ENCODE peak calls at places on chromosomes 11 and 22, in four cellular contexts. One of them, this sample, is unnamed.

GRCh38 chr11:128354476-128354875 is 232.9 kb downstream of the ETS1 start:
- DNase-seq in epithelial cell of esophagus: no peak
- DNase-seq in fibroblast of lung: peak
- DNase-seq in left ventricle myocardium inferior: no peak
- DNase-seq in this sample: no peak

GRCh38 chr22:29734853-29735252 is 15.1 kb downstream of the CABP7 start:
- DNase-seq in epithelial cell of esophagus: no peak
- DNase-seq in fibroblast of lung: no peak
- DNase-seq in left ventricle myocardium inferior: no peak
- DNase-seq in this sample: no peak

GRCh38 chr11:1847941-1848639 is 4.8 kb upstream of the LSP1 start:
- DNase-seq in epithelial cell of esophagus: no peak
- DNase-seq in fibroblast of lung: no peak
- DNase-seq in left ventricle myocardium inferior: no peak
- DNase-seq in this sample: no peak

GRCh38 chr11:27718346-27718852 is 18.1 kb upstream of the BDNF start:
- DNase-seq in epithelial cell of esophagus: peak
- DNase-seq in fibroblast of lung: peak
- DNase-seq in left ventricle myocardium inferior: no peak
- DNase-seq in this sample: no peak

GRCh38 chr22:25374871-25375270 is 155.4 kb downstream of the CRYBB2 start:
- DNase-seq in epithelial cell of esophagus: no peak
- DNase-seq in fibroblast of lung: no peak
- DNase-seq in left ventricle myocardium inferior: no peak
- DNase-seq in this sample: no peak

GRCh38 chr11:17019231-17019630 is 5.0 kb upstream of the PLEKHA7 start:
- DNase-seq in epithelial cell of esophagus: no peak
- DNase-seq in fibroblast of lung: peak
- DNase-seq in left ventricle myocardium inferior: no peak
- DNase-seq in this sample: no peak

GRCh38 chr11:110339456-110339855 is 43.0 kb upstream of the RDX start:
- DNase-seq in epithelial cell of esophagus: no peak
- DNase-seq in fibroblast of lung: no peak
- DNase-seq in left ventricle myocardium inferior: no peak
- DNase-seq in this sample: no peak

GRCh38 chr11:269146-269890 is 8.9 kb upstream of the NLRP6 start:
- DNase-seq in epithelial cell of esophagus: peak
- DNase-seq in fibroblast of lung: no peak
- DNase-seq in left ventricle myocardium inferior: no peak
- DNase-seq in this sample: no peak

GRCh38 chr11:62680825-62681240 is 2.0 kb upstream of the UBXN1 start:
- DNase-seq in epithelial cell of esophagus: peak
- DNase-seq in fibroblast of lung: peak
- DNase-seq in left ventricle myocardium inferior: peak
- DNase-seq in this sample: peak

GRCh38 chr11:78203184-78203583 is 14.5 kb downstream of the USP35 start:
- DNase-seq in epithelial cell of esophagus: no peak
- DNase-seq in fibroblast of lung: no peak
- DNase-seq in left ventricle myocardium inferior: no peak
- DNase-seq in this sample: no peak

DNA sequence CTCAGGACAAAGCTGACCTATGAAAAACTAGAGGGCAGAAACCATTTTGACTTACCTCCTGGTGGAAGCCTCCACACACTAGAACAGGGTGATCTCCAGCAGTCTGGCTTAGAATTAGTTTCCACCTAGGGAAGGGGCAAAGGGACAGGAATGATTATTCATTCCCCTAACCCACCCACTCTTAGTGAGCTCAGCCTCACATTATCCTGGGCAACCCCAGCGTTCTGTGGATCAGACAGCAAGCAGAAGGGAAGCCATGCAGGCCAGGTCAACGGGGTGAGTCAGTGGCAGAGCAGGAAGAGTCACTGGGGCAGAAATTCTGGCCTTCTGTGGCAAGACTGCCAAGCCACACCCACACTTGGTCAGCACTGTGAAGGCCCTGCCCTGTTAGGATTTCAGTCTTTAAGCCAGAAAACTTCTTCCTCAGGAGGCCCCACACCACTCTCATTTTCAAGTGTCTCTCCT is 10.5 kb downstream of the NUMA1 start:
- DNase-seq in epithelial cell of esophagus: peak
- DNase-seq in fibroblast of lung: peak
- DNase-seq in left ventricle myocardium inferior: peak
- DNase-seq in this sample: peak
- H3K4me3 ChIP-seq in epithelial cell of esophagus: no peak
- H3K4me3 ChIP-seq in fibroblast of lung: peak
- H3K4me3 ChIP-seq in left ventricle myocardium inferior: peak
- H3K4me3 ChIP-seq in this sample: peak

GRCh38 chr11:76684470-76684869 is 13.9 kb upstream of the LRRC32 start:
- DNase-seq in epithelial cell of esophagus: peak
- DNase-seq in fibroblast of lung: no peak
- DNase-seq in left ventricle myocardium inferior: no peak
- DNase-seq in this sample: no peak

GRCh38 chr11:76685237-76685636 is 14.7 kb upstream of the LRRC32 start:
- DNase-seq in epithelial cell of esophagus: no peak
- DNase-seq in fibroblast of lung: no peak
- DNase-seq in left ventricle myocardium inferior: no peak
- DNase-seq in this sample: no peak

GRCh38 chr11:76683496-76684095 is 13.0 kb upstream of the LRRC32 start:
- DNase-seq in epithelial cell of esophagus: no peak
- DNase-seq in fibroblast of lung: no peak
- DNase-seq in left ventricle myocardium inferior: no peak
- DNase-seq in this sample: no peak

GRCh38 chr11:76686261-76687079 is 15.9 kb upstream of the LRRC32 start:
- DNase-seq in epithelial cell of esophagus: no peak
- DNase-seq in fibroblast of lung: no peak
- DNase-seq in left ventricle myocardium inferior: no peak
- DNase-seq in this sample: no peak

DNA sequence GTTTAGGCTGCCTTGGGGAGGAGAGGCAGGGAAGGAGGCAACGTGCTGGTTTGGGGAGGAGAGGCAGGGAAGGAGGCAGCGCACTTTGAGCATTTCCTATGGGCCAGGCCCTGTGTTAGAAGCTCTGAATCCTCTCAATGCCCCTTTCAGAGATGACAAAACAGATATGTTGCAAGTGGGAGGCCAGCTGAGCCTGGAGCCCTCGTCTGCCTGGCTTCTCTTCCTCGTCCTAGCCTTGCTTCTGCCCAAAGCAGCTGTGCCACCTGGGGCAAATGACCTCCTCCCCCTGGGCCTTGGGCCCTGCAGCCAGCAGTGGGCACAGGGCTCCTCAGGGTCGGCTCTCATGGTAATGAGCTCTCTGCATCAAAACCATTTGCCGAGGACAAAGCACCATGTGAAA is 15.3 kb upstream of the LRRC32 start:
- DNase-seq in epithelial cell of esophagus: no peak
- DNase-seq in fibroblast of lung: no peak
- DNase-seq in left ventricle myocardium inferior: no peak
- DNase-seq in this sample: no peak
- H3K4me3 ChIP-seq in epithelial cell of esophagus: no peak
- H3K4me3 ChIP-seq in fibroblast of lung: no peak
- H3K4me3 ChIP-seq in left ventricle myocardium inferior: no peak
- H3K4me3 ChIP-seq in this sample: no peak

GRCh38 chr11:47378836-47379170 is 456 bp upstream of the SPI1 start:
- DNase-seq in epithelial cell of esophagus: no peak
- DNase-seq in fibroblast of lung: no peak
- DNase-seq in left ventricle myocardium inferior: no peak
- DNase-seq in this sample: no peak

GRCh38 chr11:47379317-47379716 is 970 bp upstream of the SPI1 start:
- DNase-seq in epithelial cell of esophagus: no peak
- DNase-seq in fibroblast of lung: no peak
- DNase-seq in left ventricle myocardium inferior: no peak
- DNase-seq in this sample: no peak

GRCh38 chr11:47376543-47377371 is 1.6 kb downstream of the SPI1 start:
- DNase-seq in epithelial cell of esophagus: peak
- DNase-seq in fibroblast of lung: no peak
- DNase-seq in left ventricle myocardium inferior: peak
- DNase-seq in this sample: no peak

GRCh38 chr11:47377571-47378010 is 756 bp downstream of the SPI1 start:
- DNase-seq in epithelial cell of esophagus: no peak
- DNase-seq in fibroblast of lung: no peak
- DNase-seq in left ventricle myocardium inferior: no peak
- DNase-seq in this sample: no peak

DNA sequence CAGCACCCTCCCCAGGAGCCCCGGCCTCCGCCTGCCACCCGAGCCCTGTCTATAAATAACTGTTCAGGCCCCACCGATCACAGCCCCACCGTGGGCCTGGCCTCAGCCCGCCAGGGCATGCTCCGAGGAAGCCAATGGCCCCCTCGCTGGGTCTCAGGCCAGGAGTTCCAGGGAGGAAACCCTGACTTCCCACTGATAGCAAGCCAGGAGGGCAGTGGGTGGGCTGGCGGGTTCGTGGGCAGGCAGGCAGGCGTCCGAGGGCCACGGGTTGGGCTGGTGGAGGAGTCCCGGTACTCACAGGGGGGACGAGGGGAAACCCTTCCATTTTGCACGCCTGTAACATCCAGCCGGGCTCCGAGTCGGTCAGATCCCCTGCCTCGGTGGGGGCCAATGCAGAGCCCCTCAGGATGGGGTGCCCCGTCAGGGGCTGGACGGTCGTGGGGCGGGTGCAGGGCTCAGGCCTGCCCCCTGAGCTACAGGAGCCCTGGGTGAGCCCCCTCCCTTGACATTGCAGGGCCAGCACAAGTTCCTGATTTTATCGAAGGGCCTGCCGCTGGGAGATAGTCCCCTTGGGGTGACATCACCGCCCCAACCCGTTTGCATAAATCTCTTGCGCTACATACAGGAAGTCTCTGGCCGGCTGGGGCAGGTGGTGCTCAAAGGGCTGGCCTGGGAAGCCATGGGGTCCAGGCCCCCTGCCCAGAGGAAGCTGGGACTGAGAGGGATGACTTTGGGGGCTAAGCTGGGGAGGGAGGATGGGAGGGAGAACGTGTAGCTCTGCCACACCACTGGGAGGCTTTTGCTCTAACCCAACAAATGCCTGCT is at the start of gene SPI1:
- DNase-seq in epithelial cell of esophagus: no peak
- DNase-seq in fibroblast of lung: no peak
- DNase-seq in left ventricle myocardium inferior: peak
- DNase-seq in this sample: peak
- H3K4me3 ChIP-seq in epithelial cell of esophagus: no peak
- H3K4me3 ChIP-seq in fibroblast of lung: no peak
- H3K4me3 ChIP-seq in left ventricle myocardium inferior: peak
- H3K4me3 ChIP-seq in this sample: no peak

GRCh38 chr11:119417726-119418540 is 5.0 kb downstream of the THY1 start:
- DNase-seq in epithelial cell of esophagus: peak
- DNase-seq in fibroblast of lung: peak
- DNase-seq in left ventricle myocardium inferior: no peak
- DNase-seq in this sample: no peak
- H3K4me3 ChIP-seq in epithelial cell of esophagus: no peak
- H3K4me3 ChIP-seq in fibroblast of lung: no peak
- H3K4me3 ChIP-seq in left ventricle myocardium inferior: no peak
- H3K4me3 ChIP-seq in this sample: no peak

GRCh38 chr11:126997196-126997595 is 3.4 kb downstream of the KIRREL3 start:
- DNase-seq in epithelial cell of esophagus: no peak
- DNase-seq in fibroblast of lung: peak
- DNase-seq in left ventricle myocardium inferior: no peak
- DNase-seq in this sample: no peak

GRCh38 chr11:126999366-126999765 is 1.2 kb downstream of the KIRREL3 start:
- DNase-seq in epithelial cell of esophagus: no peak
- DNase-seq in fibroblast of lung: no peak
- DNase-seq in left ventricle myocardium inferior: no peak
- DNase-seq in this sample: no peak

GRCh38 chr11:126995989-126996388 is 4.6 kb downstream of the KIRREL3 start:
- DNase-seq in epithelial cell of esophagus: no peak
- DNase-seq in fibroblast of lung: no peak
- DNase-seq in left ventricle myocardium inferior: no peak
- DNase-seq in this sample: no peak

GRCh38 chr11:127000291-127000968 is at the start of gene KIRREL3:
- DNase-seq in epithelial cell of esophagus: no peak
- DNase-seq in fibroblast of lung: peak
- DNase-seq in left ventricle myocardium inferior: no peak
- DNase-seq in this sample: no peak

GRCh38 chr11:126997641-126998040 is 2.9 kb downstream of the KIRREL3 start:
- DNase-seq in epithelial cell of esophagus: no peak
- DNase-seq in fibroblast of lung: no peak
- DNase-seq in left ventricle myocardium inferior: no peak
- DNase-seq in this sample: no peak
- H3K4me3 ChIP-seq in epithelial cell of esophagus: no peak
- H3K4me3 ChIP-seq in fibroblast of lung: no peak
- H3K4me3 ChIP-seq in left ventricle myocardium inferior: no peak
- H3K4me3 ChIP-seq in this sample: no peak

GRCh38 chr11:12126352-12127019 is 16.1 kb downstream of the MICAL2 start:
- DNase-seq in epithelial cell of esophagus: peak
- DNase-seq in fibroblast of lung: peak
- DNase-seq in left ventricle myocardium inferior: no peak
- DNase-seq in this sample: no peak
- H3K4me3 ChIP-seq in epithelial cell of esophagus: no peak
- H3K4me3 ChIP-seq in fibroblast of lung: no peak
- H3K4me3 ChIP-seq in left ventricle myocardium inferior: no peak
- H3K4me3 ChIP-seq in this sample: no peak

GRCh38 chr11:68008381-68009337 is 1.5 kb upstream of the ALDH3B1 start:
- DNase-seq in epithelial cell of esophagus: peak
- DNase-seq in fibroblast of lung: no peak
- DNase-seq in left ventricle myocardium inferior: no peak
- DNase-seq in this sample: no peak

GRCh38 chr11:68012044-68012842 is 2.1 kb downstream of the ALDH3B1 start:
- DNase-seq in epithelial cell of esophagus: no peak
- DNase-seq in fibroblast of lung: no peak
- DNase-seq in left ventricle myocardium inferior: no peak
- DNase-seq in this sample: no peak

GRCh38 chr11:68009391-68010000 is 631 bp upstream of the ALDH3B1 start:
- DNase-seq in epithelial cell of esophagus: peak
- DNase-seq in fibroblast of lung: peak
- DNase-seq in left ventricle myocardium inferior: no peak
- DNase-seq in this sample: no peak

GRCh38 chr11:68011046-68011943 is 1.2 kb downstream of the ALDH3B1 start:
- DNase-seq in epithelial cell of esophagus: no peak
- DNase-seq in fibroblast of lung: peak
- DNase-seq in left ventricle myocardium inferior: no peak
- DNase-seq in this sample: no peak

DNA sequence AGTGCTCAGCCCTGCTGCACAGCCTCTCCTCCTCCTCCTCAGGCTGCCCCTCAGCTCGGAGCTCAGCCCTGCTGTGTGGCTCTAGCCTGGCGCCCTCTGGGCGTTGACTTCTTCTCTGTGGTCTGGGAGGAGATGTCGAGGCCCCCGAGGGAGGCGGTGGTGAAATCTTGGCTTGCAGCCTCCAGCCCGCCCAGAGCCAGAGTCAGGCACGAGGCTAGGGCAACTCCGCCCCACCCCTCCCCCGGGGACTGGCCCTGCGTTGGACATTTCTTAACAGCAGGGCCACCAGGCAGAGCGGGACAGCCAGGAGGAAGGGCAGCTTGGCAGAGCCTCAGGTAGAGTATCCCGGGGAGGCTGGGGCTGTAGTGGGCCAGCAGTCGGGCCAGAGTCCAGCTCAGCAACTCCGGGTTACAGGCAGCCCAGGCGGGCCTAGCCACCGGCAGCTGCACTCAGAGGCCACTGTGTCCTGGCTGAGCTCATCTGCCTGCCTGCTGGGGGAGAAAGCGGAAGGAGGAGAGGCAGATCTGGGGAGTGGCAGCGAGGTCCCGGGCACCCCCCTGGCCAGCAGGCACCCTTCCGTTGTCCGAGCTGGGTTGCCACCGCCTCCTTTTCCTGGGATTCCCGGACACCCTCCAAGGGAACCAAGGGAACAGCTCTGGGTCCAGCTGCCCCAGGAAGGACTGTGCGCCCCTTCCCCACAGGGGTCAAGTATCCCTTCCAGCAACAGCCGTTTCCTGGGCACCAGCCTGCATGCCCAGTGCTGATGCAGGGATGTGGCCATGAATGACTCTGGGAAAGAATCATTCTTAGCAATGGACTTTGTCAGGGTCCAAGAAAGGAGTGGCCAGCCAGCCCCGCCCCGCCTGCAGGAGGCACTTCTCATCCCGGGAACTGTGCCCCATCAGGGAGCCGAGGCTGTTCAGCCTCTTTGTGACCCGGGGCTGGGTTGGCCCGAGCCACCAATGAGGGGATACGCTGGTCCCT is at the start of gene ALDH3B1:
- DNase-seq in epithelial cell of esophagus: peak
- DNase-seq in fibroblast of lung: peak
- DNase-seq in left ventricle myocardium inferior: peak
- DNase-seq in this sample: peak
- H3K4me3 ChIP-seq in epithelial cell of esophagus: no peak
- H3K4me3 ChIP-seq in fibroblast of lung: peak
- H3K4me3 ChIP-seq in left ventricle myocardium inferior: peak
- H3K4me3 ChIP-seq in this sample: peak

This sample was measured in gastrocnemius medialis.